ENCODE peak calls at places on chromosome 18, in eight cellular contexts. W is fibroblast of lung, Z is tibial nerve, S is GM23338, P is suprapubic skin, B is PC-3, O is heart left ventricle, H is stomach. Q is an unnamed sample.

GRCh38 chr18:35983818-35984217 is 11.3 kb downstream of the RMP24 start:
- DNase-seq in W (peak; percentile 30), Z (no peak), S (no peak), P (no peak), B (no peak), O (no peak), H (no peak), Q (no peak)

GRCh38 chr18:54247488-54248175 is 21.7 kb upstream of the POLI start:
- DNase-seq in W (no peak), Z (no peak), S (peak; percentile 42), P (no peak), B (no peak), O (no peak), H (no peak), Q (no peak)

GRCh38 chr18:63237911-63238710 is 81.5 kb downstream of the BCL2 start:
- DNase-seq in W (peak; percentile 96), Z (no peak), S (peak; percentile 77), P (no peak), B (peak; percentile 74), O (peak; percentile 52), H (no peak), Q (no peak)

GRCh38 chr18:64287926-64288325 is 139.0 kb upstream of the LINC00305 start:
- DNase-seq in W (no peak), Z (no peak), S (no peak), P (no peak), B (no peak), O (no peak), H (no peak), Q (no peak)

GRCh38 chr18:11293794-11294193 is 144.4 kb upstream of the PIEZO2 start:
- DNase-seq in W (no peak), Z (no peak), S (no peak), P (no peak), B (no peak), O (no peak), H (no peak), Q (no peak)

GRCh38 chr18:76587147-76587885 is 92.3 kb upstream of the ZNF516 start:
- DNase-seq in W (no peak), Z (no peak), S (no peak), P (no peak), B (no peak), O (no peak), H (no peak), Q (no peak)

GRCh38 chr18:63787673-63788072 is 12.5 kb downstream of the SERPINB7 start:
- DNase-seq in W (no peak), Z (no peak), S (no peak), P (no peak), B (peak; percentile 85), O (no peak), H (no peak), Q (no peak)

GRCh38 chr18:12518326-12518725 is 110.6 kb downstream of the PRELID3A start:
- DNase-seq in W (peak; percentile 63), Z (no peak), S (no peak), P (no peak), B (no peak), O (no peak), H (no peak), Q (no peak)

GRCh38 chr18:50819027-50819726 is 639 bp downstream of the MRO start:
- DNase-seq in W (no peak), Z (no peak), S (peak; percentile 90), P (no peak), B (peak; percentile 13), O (peak; percentile 50), H (peak; percentile 63), Q (peak; percentile 55)

GRCh38 chr18:69257861-69258458 is 142.7 kb upstream of the DOK6 start:
- DNase-seq in W (peak; percentile 91), Z (no peak), S (no peak), P (no peak), B (peak; percentile 28), O (no peak), H (no peak), Q (no peak)

GRCh38 chr18:24602156-24602555 is 141.7 kb downstream of the HRH4 start:
- DNase-seq in W (no peak), Z (no peak), S (no peak), P (no peak), B (no peak), O (no peak), H (no peak), Q (no peak)

GRCh38 chr18:67652296-67652695 is 135.8 kb upstream of the DSEL start:
- DNase-seq in W (no peak), Z (no peak), S (no peak), P (no peak), B (no peak), O (no peak), H (no peak), Q (no peak)

GRCh38 chr18:3661989-3662388 is 212.0 kb downstream of the TGIF1 start:
- DNase-seq in W (no peak), Z (no peak), S (no peak), P (no peak), B (no peak), O (no peak), H (no peak), Q (no peak)

GRCh38 chr18:36580266-36580665 is 248.5 kb downstream of the TPGS2 start:
- DNase-seq in W (peak; percentile 14), Z (peak; percentile 25), S (peak; percentile 27), P (no peak), B (no peak), O (peak; percentile 41), H (no peak), Q (no peak)

GRCh38 chr18:13893418-13893760 is 21.9 kb downstream of the MC2R start:
- DNase-seq in W (no peak), Z (no peak), S (no peak), P (no peak), B (no peak), O (no peak), H (no peak), Q (no peak)

GRCh38 chr18:79574938-79575525 is 104.6 kb upstream of the CTDP1 start:
- DNase-seq in W (no peak), Z (peak; percentile 9), S (no peak), P (peak; percentile 49), B (no peak), O (peak; percentile 38), H (no peak), Q (peak; percentile 24)

GRCh38 chr18:66819235-66819634 is 215.3 kb upstream of the CDH19 start:
- DNase-seq in W (no peak), Z (no peak), S (no peak), P (no peak), B (peak; percentile 17), O (no peak), H (no peak), Q (no peak)

DNA sequence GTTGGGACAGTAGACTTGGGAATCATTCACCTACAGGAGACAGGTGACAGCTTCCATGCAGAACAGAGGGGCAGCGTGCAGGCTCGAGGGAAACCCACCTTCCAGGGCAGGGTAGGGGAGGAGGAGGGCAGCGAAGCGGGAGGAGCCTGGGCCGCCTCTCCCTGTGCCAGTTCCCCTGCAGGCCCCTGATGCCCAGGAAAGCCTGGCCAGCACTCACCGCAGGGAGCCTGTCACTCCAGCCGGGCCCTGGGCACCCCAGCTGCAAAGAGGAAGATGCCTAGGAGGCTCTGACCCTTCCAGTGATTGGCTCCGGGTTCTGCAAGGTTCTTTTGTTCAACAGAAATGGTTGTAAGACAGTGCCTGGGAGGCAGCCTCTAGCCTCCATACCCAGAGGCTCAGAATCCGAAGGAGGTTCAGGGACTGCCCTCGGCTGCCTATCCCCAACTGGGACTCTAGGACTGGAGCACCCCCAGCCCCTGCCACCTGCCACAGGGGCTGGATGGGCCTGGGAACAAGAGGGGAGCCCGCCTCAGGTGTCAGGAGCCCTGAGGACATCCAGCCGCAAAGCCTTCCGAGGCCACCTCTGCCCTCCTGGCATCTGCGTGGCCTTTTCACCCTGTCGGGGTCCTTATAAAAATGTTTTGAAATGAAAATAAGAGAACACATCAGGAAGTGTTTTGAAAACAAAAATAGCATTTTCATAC is 103.2 kb downstream of the PTGR3 start:
- DNase-seq in W (no peak), Z (no peak), S (no peak), P (no peak), B (no peak), O (no peak), H (no peak), Q (no peak)
- TF ChIP-seq CTCF in W (no peak), Z (no peak), S (no peak), P (no peak), B (no peak), O (no peak), H (no peak), Q (no peak)

DNA sequence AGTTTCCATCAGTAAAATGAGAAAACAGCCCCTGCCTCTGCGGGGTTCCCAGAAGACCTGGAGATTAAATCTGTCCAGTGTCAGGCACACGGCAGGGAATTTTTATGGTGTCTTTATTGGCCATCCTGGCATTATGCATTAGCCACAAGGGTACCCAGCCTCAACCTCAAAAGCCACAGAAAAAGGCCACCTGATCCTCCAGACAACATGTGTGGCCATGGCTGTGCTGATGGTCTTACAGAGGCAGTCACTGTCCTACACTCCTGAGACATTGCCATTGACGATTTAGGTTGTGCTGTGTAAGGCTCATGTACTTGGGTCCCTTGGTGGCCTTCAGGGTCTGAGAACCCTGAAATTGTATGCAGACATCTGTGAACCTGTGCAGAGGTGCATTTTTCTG is 115.6 kb downstream of the SMAD7 start:
- DNase-seq in W (no peak), Z (no peak), S (no peak), P (peak; percentile 37), B (no peak), O (no peak), H (no peak), Q (peak; percentile 6)
- H3K4me1 ChIP-seq in W (peaks cover 24% of the 10 kb centered on the region), Z (peaks cover 18% of the 10 kb centered on the region), S (peaks cover 8% of the 10 kb centered on the region), P (peaks cover 42% of the 10 kb centered on the region), B (peaks cover 48% of the 10 kb centered on the region), O (peaks cover 46% of the 10 kb centered on the region), H (peaks cover 55% of the 10 kb centered on the region), Q (peaks cover 71% of the 10 kb centered on the region)

DNA sequence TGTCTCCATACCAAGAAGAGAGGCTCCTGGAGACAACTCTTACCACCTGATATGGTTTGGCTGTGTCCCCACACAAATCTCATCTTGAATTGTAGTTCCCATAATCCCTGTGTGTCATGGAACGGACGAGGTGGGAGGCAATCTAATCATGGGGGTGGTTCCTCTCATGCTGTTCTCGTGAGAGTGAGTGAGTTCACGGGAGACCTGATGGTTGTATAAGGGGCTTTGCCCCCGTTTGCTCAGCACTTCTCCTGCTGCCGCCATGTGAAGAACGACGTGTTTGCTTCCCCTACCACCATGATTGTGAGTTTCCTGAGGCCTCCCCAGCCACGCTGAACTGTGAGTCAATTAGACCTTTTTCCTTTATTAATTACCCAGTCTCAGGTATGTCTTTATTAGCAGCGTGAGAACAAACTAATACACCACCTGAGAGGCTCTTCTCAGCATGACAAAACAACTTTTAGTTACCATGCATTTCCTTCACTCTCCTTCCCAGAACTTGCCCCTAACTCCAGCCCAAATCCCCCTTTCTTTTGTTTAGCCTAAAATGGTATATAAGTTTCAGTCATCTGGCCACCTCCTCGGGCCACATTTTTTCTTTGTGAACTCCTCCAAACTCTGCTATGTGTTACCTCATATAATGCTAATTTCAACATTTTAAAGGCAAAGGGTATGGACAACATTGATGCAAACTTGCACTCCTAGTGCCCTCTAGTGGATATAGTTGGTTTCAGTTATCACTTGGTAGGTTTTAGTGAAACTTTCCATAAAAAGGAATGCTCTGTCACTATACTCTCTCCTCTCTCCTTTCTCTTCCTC is 58.6 kb upstream of the SLC25A52 start:
- DNase-seq in W (peak; percentile 65), Z (no peak), S (peak; percentile 92), P (no peak), B (peak; percentile 48), O (no peak), H (no peak), Q (no peak)
- TF ChIP-seq CTCF in W (peak; percentile 78), Z (peak; percentile 56), S (peak; percentile 75), P (peak; percentile 60), B (peak; percentile 66), O (peak; percentile 79), H (peak; percentile 61), Q (peak; percentile 71)

DNA sequence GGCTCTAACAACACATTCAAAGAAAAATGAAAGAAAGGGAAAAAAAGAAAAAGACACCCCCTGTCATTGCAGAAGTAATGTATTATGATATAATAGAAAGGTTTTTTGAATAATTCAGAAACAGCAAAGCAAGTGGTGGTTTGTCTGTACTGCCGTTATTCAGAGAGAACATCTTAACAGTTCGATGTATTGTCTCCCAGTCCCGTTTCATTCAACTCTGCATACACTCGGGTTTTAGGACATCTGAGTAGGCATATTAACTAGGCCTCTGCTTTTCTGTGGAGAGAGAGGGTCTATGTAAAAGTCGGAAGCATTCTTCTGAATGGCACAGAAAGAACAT is 77.6 kb upstream of the TXNDC2 start:
- DNase-seq in W (no peak), Z (no peak), S (no peak), P (no peak), B (no peak), O (no peak), H (no peak), Q (no peak)
- H3K4me1 ChIP-seq in W (peaks cover 15% of the 10 kb centered on the region), Z (peaks cover 53% of the 10 kb centered on the region), S (peaks cover 41% of the 10 kb centered on the region), P (peaks cover 33% of the 10 kb centered on the region), B (peaks cover 11% of the 10 kb centered on the region), O (peaks cover 47% of the 10 kb centered on the region), H (peaks cover 42% of the 10 kb centered on the region), Q (peaks cover 34% of the 10 kb centered on the region)